ENCODE peak calls at places on chromosomes 2 and 18, in six cellular contexts. J is HEK293T; S is RPMI7951; G is neural crest cell; N is CD8-positive, alpha-beta T cell; X is AG08396. K is an unnamed sample.

GRCh38 chr2:17136231-17136630 is 382.0 kb downstream of the RAD51AP2 start:
- DNase-seq in N (no peak), J (no peak), G (no peak), X (no peak), S (no peak), K (no peak)

GRCh38 chr18:59145055-59145454 is 5.4 kb downstream of the SEC11C start:
- DNase-seq in X (no peak), J (no peak), S (no peak), N (no peak), G (no peak), K (no peak)

GRCh38 chr2:240433973-240434727 is 1.3 kb upstream of the GPC1 start:
- DNase-seq in S (peak; percentile 92), G (no peak), J (no peak), X (peak; percentile 94), N (no peak), K (no peak)

GRCh38 chr18:59915606-59916005 is 15.8 kb downstream of the PMAIP1 start:
- DNase-seq in S (peak; percentile 42), X (no peak), G (no peak), N (no peak), J (no peak), K (no peak)

GRCh38 chr2:44817673-44818335 is 123.7 kb upstream of the SIX3 start:
- DNase-seq in S (no peak), J (no peak), N (no peak), X (no peak), G (no peak), K (no peak)

GRCh38 chr2:237154894-237155851 is 69.5 kb downstream of the COPS8 start:
- DNase-seq in X (no peak), N (no peak), G (no peak), S (peak; percentile 20), J (no peak), K (peak; percentile 50)

GRCh38 chr2:149065236-149065635 is 26.7 kb downstream of the LYPD6B start:
- DNase-seq in X (no peak), J (no peak), G (no peak), S (peak; percentile 87), N (no peak), K (no peak)

GRCh38 chr2:182826051-182826450 is 40.4 kb downstream of the FRZB start:
- DNase-seq in N (no peak), S (no peak), X (no peak), G (no peak), J (no peak), K (no peak)

GRCh38 chr2:174325932-174326879 is 8.5 kb upstream of the SP9 start:
- DNase-seq in J (no peak), G (peak; percentile 22), N (no peak), S (no peak), X (no peak), K (peak; percentile 44)

GRCh38 chr2:233830111-233830760 is 24.1 kb downstream of the HJURP start:
- DNase-seq in G (no peak), N (no peak), J (no peak), S (no peak), X (no peak), K (no peak)

GRCh38 chr2:2703792-2704191 is 372.7 kb upstream of the MYT1L start:
- DNase-seq in S (no peak), N (no peak), X (no peak), J (no peak), G (no peak), K (no peak)

GRCh38 chr2:199471443-199472057 is 13.8 kb upstream of the SATB2 start:
- DNase-seq in N (no peak), S (peak; percentile 65), G (peak; percentile 80), J (peak; percentile 88), X (peak; percentile 89), K (peak; percentile 59)

GRCh38 chr2:48479923-48480322 is 50.0 kb upstream of the STON1 start:
- DNase-seq in X (no peak), N (no peak), J (no peak), S (no peak), G (no peak), K (no peak)

GRCh38 chr2:24492283-24493272 is 1.5 kb downstream of the NCOA1 start:
- DNase-seq in G (no peak), J (no peak), X (peak; percentile 26), S (peak; percentile 19), N (no peak), K (no peak)

GRCh38 chr2:239826786-239827510 is 198.2 kb downstream of the NDUFA10 start:
- DNase-seq in J (no peak), S (no peak), X (no peak), G (no peak), N (no peak), K (no peak)

GRCh38 chr2:240990726-240991377 is 7.6 kb upstream of the SNED1 start:
- DNase-seq in S (no peak), N (no peak), J (no peak), X (no peak), G (no peak), K (no peak)

GRCh38 chr2:134861173-134861572 is 22.8 kb downstream of the ACMSD start:
- DNase-seq in J (no peak), G (no peak), S (no peak), X (no peak), N (no peak), K (no peak)

GRCh38 chr2:20421988-20422678 is 24.7 kb upstream of the RHOB start:
- DNase-seq in J (no peak), G (no peak), N (no peak), X (peak; percentile 88), S (peak; percentile 98), K (no peak)

GRCh38 chr2:20516291-20516645 is 69.4 kb downstream of the RHOB start:
- DNase-seq in G (no peak), X (no peak), N (no peak), S (no peak), J (no peak), K (no peak)

GRCh38 chr2:14756981-14757657 is 124.6 kb downstream of the LRATD1 start:
- DNase-seq in N (no peak), S (peak; percentile 81), J (no peak), X (peak; percentile 75), G (no peak), K (no peak)

GRCh38 chr2:96808176-96808837 is 7.8 kb upstream of the CNNM3 start:
- DNase-seq in X (no peak), J (no peak), S (no peak), G (no peak), N (no peak), K (no peak)

GRCh38 chr2:148720501-148720998 is 76.0 kb downstream of the EPC2 start:
- DNase-seq in X (no peak), N (no peak), J (no peak), S (no peak), G (no peak), K (no peak)

GRCh38 chr2:47309952-47310800 is 92.8 kb upstream of the MSH2 start:
- DNase-seq in G (no peak), X (no peak), S (no peak), J (no peak), N (no peak), K (peak; percentile 84)

GRCh38 chr2:120896904-120897303 is 161.2 kb downstream of the GLI2 start:
- DNase-seq in J (no peak), N (no peak), G (no peak), S (no peak), X (no peak), K (no peak)

GRCh38 chr2:70125498-70125898 is 38.2 kb downstream of the PCBP1 start:
- DNase-seq in G (no peak), S (no peak), X (no peak), J (no peak), N (no peak), K (no peak)

GRCh38 chr2:24158131-24158530 is 16.7 kb upstream of the FAM228A start:
- DNase-seq in S (no peak), N (no peak), G (no peak), J (no peak), X (no peak), K (no peak)

GRCh38 chr2:128838244-128838643 is 519.6 kb upstream of the HS6ST1 start:
- DNase-seq in X (no peak), S (no peak), G (no peak), N (no peak), J (no peak), K (no peak)

GRCh38 chr2:100211517-100211916 is 69.1 kb upstream of the AFF3 start:
- DNase-seq in N (no peak), X (no peak), S (no peak), G (no peak), J (no peak), K (no peak)

GRCh38 chr2:212547716-212548458 is 9.3 kb upstream of the ERBB4 start:
- DNase-seq in G (no peak), J (no peak), X (no peak), S (no peak), N (no peak), K (no peak)

GRCh38 chr2:240725266-240726060 is 33.8 kb downstream of the AQP12A start:
- DNase-seq in X (no peak), J (no peak), S (peak; percentile 27), N (no peak), G (no peak), K (no peak)

GRCh38 chr2:73290049-73290839 is 3.1 kb downstream of the EGR4 start:
- DNase-seq in G (no peak), X (peak; percentile 57), J (peak; percentile 49), N (no peak), S (peak; percentile 34), K (peak; percentile 71)

GRCh38 chr2:88016948-88017779 is 817 bp upstream of the RNU2-63P start:
- DNase-seq in X (no peak), G (no peak), N (no peak), J (peak; percentile 50), S (no peak), K (peak; percentile 65)

GRCh38 chr2:210072922-210073509 is 70.6 kb downstream of the RPE start:
- DNase-seq in J (peak; percentile 23), N (no peak), S (peak; percentile 47), X (peak; percentile 16), G (no peak), K (peak; percentile 18)

GRCh38 chr2:229348135-229348534 is 77.0 kb upstream of the PID1 start:
- DNase-seq in G (no peak), N (no peak), X (peak; percentile 15), J (no peak), S (peak; percentile 59), K (no peak)

GRCh38 chr2:80256396-80257167 is 48.0 kb downstream of the LRRTM1 start:
- DNase-seq in J (peak; percentile 34), S (no peak), X (peak; percentile 25), G (no peak), N (no peak), K (no peak)

K was measured in GM13977.